ENCODE peak calls at places on chromosomes 1 and 21, in seven cellular contexts. O, W, R, K, L, C and Y are unnamed samples.

GRCh38 chr1:223832637-223832943 is 13.2 kb downstream of the TP53BP2 start:
- DNase-seq in R (no peak), L (no peak), O (no peak), K (no peak), C (no peak), W (no peak), Y (no peak)

GRCh38 chr21:31909153-31909771 is 36.4 kb downstream of the HUNK start:
- DNase-seq in K (no peak), W (peak; percentile 62), C (peak; percentile 26), O (no peak), L (peak; percentile 41), R (peak; percentile 58), Y (no peak)

GRCh38 chr1:119818181-119818580 is 6.9 kb upstream of the REG4 start:
- DNase-seq in O (no peak), W (no peak), K (no peak), R (no peak), L (no peak), C (no peak), Y (no peak)

GRCh38 chr1:2950926-2951305 is 70.4 kb upstream of the ACTRT2 start:
- DNase-seq in L (no peak), O (no peak), K (no peak), C (no peak), R (no peak), W (no peak), Y (no peak)

GRCh38 chr1:244654284-244655038 is 1.5 kb downstream of the DESI2 start:
- DNase-seq in O (no peak), L (no peak), K (no peak), C (no peak), R (no peak), W (no peak), Y (no peak)

GRCh38 chr1:2318294-2319278 is 72.8 kb downstream of the MORN1 start:
- DNase-seq in K (no peak), R (no peak), W (no peak), L (no peak), O (no peak), C (no peak), Y (no peak)

GRCh38 chr1:67213948-67214347 is 47.7 kb downstream of the IL23R start:
- DNase-seq in O (no peak), C (no peak), K (no peak), L (no peak), R (no peak), W (no peak), Y (no peak)

GRCh38 chr1:82485591-82486369 is 685.0 kb downstream of the ADGRL2 start:
- DNase-seq in W (peak; percentile 88), C (peak; percentile 52), K (no peak), O (peak; percentile 15), L (peak; percentile 32), R (peak; percentile 83), Y (peak; percentile 1)

GRCh38 chr1:112674440-112674985 is at the start of gene MOV10:
- DNase-seq in R (peak; percentile 89), L (peak; percentile 80), K (peak; percentile 40), O (peak; percentile 58), W (peak; percentile 86), C (peak; percentile 74), Y (peak; percentile 64)

GRCh38 chr1:2810899-2811525 is 9.5 kb upstream of the TTC34 start:
- DNase-seq in K (no peak), O (no peak), R (no peak), L (no peak), C (no peak), W (no peak), Y (no peak)

GRCh38 chr1:225998560-225999226 is 450 bp downstream of the SDE2 start:
- DNase-seq in L (peak; percentile 21), O (no peak), C (peak; percentile 63), K (no peak), R (no peak), W (no peak), Y (no peak)

GRCh38 chr1:239562095-239562494 is 175.7 kb downstream of the CHRM3 start:
- DNase-seq in O (no peak), L (no peak), K (no peak), R (no peak), C (no peak), W (no peak), Y (no peak)

GRCh38 chr1:227192163-227192562 is 126.1 kb downstream of the CDC42BPA start:
- DNase-seq in L (peak; percentile 17), O (peak; percentile 9), R (peak; percentile 45), K (peak; percentile 28), C (peak; percentile 95), W (no peak), Y (no peak)

GRCh38 chr21:31493350-31493880 is 149.4 kb upstream of the TIAM1 start:
- DNase-seq in C (no peak), W (no peak), K (no peak), L (no peak), O (no peak), R (no peak), Y (no peak)

GRCh38 chr1:2300004-2300771 is 72.1 kb downstream of the SKI start:
- DNase-seq in O (no peak), L (no peak), W (no peak), R (no peak), C (no peak), K (peak; percentile 71), Y (no peak)

GRCh38 chr21:17712887-17713286 is 100.2 kb upstream of the BTG3 start:
- DNase-seq in K (no peak), C (no peak), L (no peak), R (no peak), O (no peak), W (no peak), Y (no peak)

GRCh38 chr1:192080671-192081070 is 77.6 kb upstream of the RGS18 start:
- DNase-seq in R (no peak), C (no peak), W (no peak), L (no peak), K (no peak), O (no peak), Y (no peak)

GRCh38 chr1:33336580-33336979 is 15.7 kb upstream of the A3GALT2 start:
- DNase-seq in L (no peak), O (no peak), K (no peak), R (no peak), C (no peak), W (no peak), Y (no peak)

GRCh38 chr1:53895421-53895820 is 1.4 kb downstream of the DIO1 start:
- DNase-seq in O (no peak), K (no peak), R (no peak), L (no peak), C (no peak), W (no peak), Y (no peak)

DNA sequence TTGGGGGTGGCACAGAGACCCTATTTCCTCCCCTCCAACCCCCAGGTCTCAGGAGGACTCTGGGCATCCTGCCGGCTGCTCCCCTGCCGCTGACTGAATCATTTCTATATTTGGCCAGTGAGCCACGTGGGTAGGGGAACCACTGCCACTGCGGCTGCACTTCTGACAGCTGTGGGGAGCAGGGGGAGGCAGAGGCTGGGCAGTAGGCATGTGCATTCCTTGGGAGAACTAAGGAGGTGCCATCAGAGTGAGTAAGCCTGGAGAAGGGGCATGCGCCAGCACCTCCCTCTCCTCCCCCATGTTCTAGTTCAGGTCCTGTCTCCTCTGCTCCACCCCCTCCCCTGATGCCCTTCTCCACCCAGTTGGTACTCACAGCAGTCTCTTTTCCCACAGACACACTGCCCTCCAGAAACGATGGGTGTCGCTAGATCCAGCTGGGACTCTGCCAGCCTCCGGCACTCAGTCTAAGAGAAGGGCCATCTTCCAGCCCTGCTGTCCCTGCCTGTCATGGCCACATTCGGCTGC is 12.0 kb downstream of the PPFIA4 start:
- DNase-seq in L (no peak), W (no peak), K (no peak), C (peak; percentile 85), O (no peak), R (no peak), Y (peak; percentile 18)
- TF ChIP-seq CTCF in L (no peak), W (no peak), K (no peak), C (no peak), O (no peak), R (no peak), Y (no peak)

DNA sequence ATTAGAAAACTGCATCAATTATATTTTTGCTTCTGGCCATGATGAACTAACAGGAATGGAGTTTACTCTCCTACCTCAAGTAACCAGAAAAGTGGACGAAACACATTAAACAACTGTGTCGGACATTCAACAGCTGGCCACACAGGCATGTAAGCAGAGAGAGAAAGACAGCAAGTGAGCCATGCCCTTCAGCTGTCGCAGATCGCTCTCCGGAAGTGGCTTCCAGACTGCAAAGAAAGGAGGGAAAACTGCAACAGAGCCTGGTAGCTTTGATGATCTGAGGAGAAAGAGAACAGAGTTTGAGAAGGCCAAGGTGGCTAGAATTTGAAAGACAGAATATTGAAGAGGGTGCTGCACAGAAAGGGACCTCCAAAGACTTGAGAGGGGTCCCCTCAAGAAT is 557.2 kb downstream of the MATN1 start:
- DNase-seq in K (no peak), R (no peak), L (no peak), W (no peak), C (no peak), O (no peak), Y (no peak)
- H2AFZ ChIP-seq in K (no peak overlapping the region), R (peak overlapping the region; percentile 16), L (no peak overlapping the region), W (no peak overlapping the region), C (no peak overlapping the region), O (peak overlapping the region; percentile 7), Y (no peak overlapping the region)

GRCh38 chr1:109271458-109271857 is 11.5 kb downstream of the PSRC1 start:
- DNase-seq in W (no peak), C (no peak), O (no peak), L (no peak), R (no peak), K (no peak), Y (no peak)

GRCh38 chr1:109273570-109274288 is 9.2 kb downstream of the PSRC1 start:
- DNase-seq in C (no peak), R (no peak), W (no peak), K (no peak), O (no peak), L (no peak), Y (no peak)

GRCh38 chr1:109272021-109272799 is 10.7 kb downstream of the PSRC1 start:
- DNase-seq in W (no peak), O (no peak), L (no peak), K (no peak), C (no peak), R (no peak), Y (no peak)

GRCh38 chr1:109274533-109275476 is 8.1 kb downstream of the PSRC1 start:
- DNase-seq in L (peak; percentile 83), C (peak; percentile 79), O (no peak), K (no peak), R (no peak), W (no peak), Y (peak; percentile 99)

DNA sequence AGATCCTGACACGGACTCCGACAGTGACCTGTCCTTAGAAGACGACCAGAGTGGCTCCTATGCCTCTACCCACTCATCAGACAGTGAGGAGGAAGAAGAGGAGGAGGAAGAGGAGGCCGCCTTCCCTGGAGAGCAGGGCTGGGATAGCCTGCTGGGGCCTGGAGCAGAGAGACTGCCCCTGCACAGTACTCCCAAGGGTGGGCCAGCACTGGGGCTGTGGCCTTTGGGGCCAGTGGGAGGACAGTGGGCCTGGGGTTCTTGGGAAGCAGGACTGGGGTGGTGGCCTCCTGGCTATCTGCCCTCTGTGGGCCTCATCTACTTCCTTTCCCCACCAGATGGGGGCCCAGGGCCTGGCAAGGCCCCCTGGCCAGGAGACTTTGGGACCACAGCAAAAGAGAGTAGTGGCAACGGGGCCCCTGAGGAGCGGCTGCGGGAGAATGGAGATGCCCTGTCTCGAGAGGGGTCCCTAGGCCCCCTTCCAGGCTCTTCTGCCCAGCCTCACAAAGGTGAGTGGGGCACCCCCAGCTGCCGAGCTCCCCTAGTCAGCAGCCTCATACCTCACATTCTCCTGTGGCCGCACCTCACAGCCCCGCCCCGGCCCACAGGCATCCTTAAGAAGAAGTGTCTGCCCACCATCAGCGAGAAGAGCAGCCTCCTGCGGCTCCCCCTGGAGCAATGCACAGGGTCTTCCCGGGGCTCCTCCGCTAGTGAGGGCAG is 10.0 kb downstream of the PSRC1 start:
- DNase-seq in O (no peak), R (no peak), C (no peak), W (no peak), L (no peak), K (no peak), Y (peak; percentile 72)
- H3K27ac ChIP-seq in O (no peak overlapping the region), R (no peak overlapping the region), C (no peak overlapping the region), W (no peak overlapping the region), L (peak overlapping the region; percentile 94), K (no peak overlapping the region), Y (peak overlapping the region; percentile 78)

GRCh38 chr1:236774926-236775325 is 20.2 kb upstream of the MTR start:
- DNase-seq in O (no peak), R (peak; percentile 75), W (peak; percentile 46), K (no peak), L (peak; percentile 34), C (peak; percentile 19), Y (no peak)
- TF ChIP-seq CTCF in O (peak; percentile 69), R (peak; percentile 59), W (peak; percentile 51), K (peak; percentile 10), L (peak; percentile 42), C (peak; percentile 40), Y (no peak)